ENCODE peak calls at places on chromosomes 13 and 19, in four cellular contexts. L is aorta; W is CD4-positive, alpha-beta T cell; Y is HCT116. M is an unnamed sample.

GRCh38 chr19:40266111-40266510 is 19.0 kb downstream of the AKT2 start:
- DNase-seq in W (no peak), Y (no peak), L (no peak), M (no peak)

GRCh38 chr19:442085-442484 is 18.7 kb downstream of the SHC2 start:
- DNase-seq in L (no peak), W (no peak), Y (no peak), M (no peak)

GRCh38 chr13:98992355-98992754 is 14.5 kb upstream of the DOCK9 start:
- DNase-seq in Y (no peak), L (no peak), W (no peak), M (no peak)

GRCh38 chr13:77697208-77698103 is at the start of gene SLAIN1:
- DNase-seq in W (peak; percentile 82), L (peak; percentile 86), Y (no peak), M (no peak)

GRCh38 chr19:5850743-5851293 is 431 bp downstream of the FUT3 start:
- DNase-seq in L (peak; percentile 60), Y (no peak), W (no peak), M (no peak)

GRCh38 chr13:90362718-90363117 is 984.8 kb upstream of the MIR17HG start:
- DNase-seq in L (no peak), W (no peak), Y (no peak), M (no peak)

GRCh38 chr13:36531746-36532486 is 99.6 kb downstream of the CCNA1 start:
- DNase-seq in L (no peak), W (no peak), Y (no peak), M (no peak)

GRCh38 chr19:28578208-28578607 is 634.7 kb downstream of the UQCRFS1 start:
- DNase-seq in W (no peak), Y (no peak), L (no peak), M (no peak)

GRCh38 chr13:25971499-25972145 is 80.2 kb downstream of the SHISA2 start:
- DNase-seq in W (peak; percentile 41), L (no peak), Y (no peak), M (no peak)

GRCh38 chr13:113150545-113151365 is 7.7 kb upstream of the PROZ start:
- DNase-seq in W (no peak), L (no peak), Y (no peak), M (no peak)

GRCh38 chr19:6802336-6803035 is 30.0 kb downstream of the VAV1 start:
- DNase-seq in W (peak; percentile 55), L (peak; percentile 79), Y (peak; percentile 19), M (no peak)

GRCh38 chr19:44341794-44342193 is 14.7 kb downstream of the ZNF112 start:
- DNase-seq in Y (no peak), L (no peak), W (no peak), M (no peak)

GRCh38 chr13:99967498-99967883 is 4.1 kb downstream of the ZIC5 start:
- DNase-seq in W (no peak), Y (no peak), L (no peak), M (no peak)

DNA sequence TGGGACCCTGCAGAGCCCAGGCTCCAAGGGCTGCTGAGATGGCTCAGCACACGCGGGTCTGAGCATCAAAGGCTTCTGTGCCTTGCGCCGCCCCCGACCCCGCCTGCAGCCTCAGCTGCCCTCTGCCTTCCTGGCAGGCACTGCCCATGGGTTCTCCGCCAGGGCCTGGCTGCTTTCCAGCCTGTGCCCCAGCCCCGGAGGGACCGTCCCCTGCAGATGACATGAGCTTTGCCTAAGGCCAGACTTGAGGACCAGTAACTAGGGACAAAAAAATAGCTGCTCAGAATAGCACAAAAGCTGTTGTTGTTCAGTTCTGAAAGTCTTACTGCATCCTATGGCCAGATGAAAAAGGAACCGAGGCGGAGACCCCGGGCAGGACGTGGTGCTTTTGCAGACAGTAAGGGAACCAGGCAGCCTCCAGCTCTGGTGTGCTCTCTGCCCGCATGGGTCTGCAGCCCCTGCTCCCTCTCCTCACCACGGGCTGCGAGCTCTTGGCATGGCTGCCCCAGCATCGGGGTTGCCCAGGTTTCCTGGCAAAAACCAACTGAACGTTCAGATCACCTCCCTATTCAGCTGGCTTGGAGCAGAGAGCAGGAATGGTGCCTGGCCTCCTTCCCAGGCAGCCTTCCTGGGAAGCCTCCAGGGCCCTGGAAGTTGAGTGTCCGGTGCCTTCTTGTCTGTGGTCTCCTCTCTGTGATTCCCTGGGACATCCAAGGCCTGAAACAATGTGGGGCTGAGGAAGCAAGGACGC is 12.5 kb upstream of the CFAP97D2 start:
- DNase-seq in W (no peak), L (peak; percentile 82), Y (no peak), M (no peak)
- H3K27ac ChIP-seq in W (no peak overlapping the region), L (no peak overlapping the region), Y (no peak overlapping the region), M (no peak overlapping the region)

DNA sequence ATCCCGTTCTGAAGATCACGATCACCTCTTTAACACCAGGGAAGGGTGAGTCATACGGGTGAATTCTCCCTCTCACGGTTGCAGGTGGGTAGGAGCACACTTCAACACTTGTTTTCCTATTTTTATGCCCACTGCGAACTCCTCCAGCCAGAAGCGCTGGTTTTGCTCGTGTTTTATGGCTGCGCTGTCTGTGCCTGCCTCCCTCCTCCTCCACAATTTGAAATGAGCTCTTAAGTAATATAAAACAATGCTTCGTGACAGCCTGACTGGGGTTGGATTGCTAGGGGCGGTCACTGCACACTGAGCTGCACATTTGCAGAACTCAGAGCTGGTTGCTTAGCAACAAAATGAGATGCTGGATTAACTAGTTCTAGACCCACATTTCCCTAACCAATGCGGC is 12.9 kb downstream of the CCDC70 start:
- DNase-seq in L (no peak), Y (no peak), W (no peak), M (no peak)
- H3K27ac ChIP-seq in L (no peak overlapping the region), Y (no peak overlapping the region), W (no peak overlapping the region), M (no peak overlapping the region)

DNA sequence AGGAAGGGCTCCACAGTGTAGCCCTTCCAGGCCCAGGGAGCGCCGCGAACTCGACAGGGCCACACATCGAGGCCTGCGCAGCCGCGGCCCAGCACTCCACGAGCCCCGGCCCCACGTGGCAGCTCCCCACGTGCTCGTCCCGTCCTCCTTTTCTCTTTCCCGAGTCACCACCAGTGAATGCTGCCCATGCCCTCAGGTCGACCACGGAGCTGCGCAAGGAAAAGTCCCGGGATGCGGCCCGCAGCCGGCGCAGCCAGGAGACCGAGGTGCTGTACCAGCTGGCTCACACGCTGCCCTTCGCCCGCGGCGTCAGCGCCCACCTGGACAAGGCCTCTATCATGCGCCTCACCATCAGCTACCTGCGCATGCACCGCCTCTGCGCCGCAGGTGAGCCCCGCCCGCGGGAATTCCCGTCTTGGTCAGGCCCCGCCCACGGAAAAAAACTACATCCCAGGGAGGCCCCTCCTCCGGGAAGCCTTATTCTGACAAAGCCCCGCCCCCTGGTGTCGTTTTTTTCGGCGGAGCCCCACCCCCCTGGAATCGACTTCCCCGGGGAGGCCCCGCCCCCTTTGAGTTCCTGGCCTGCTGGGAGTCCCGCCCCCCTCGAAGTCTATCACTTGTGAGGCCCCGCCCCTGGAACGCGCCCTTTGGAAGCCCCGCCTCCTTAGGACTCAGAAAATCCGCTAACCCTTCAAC is 7.0 kb downstream of the HIF3A start:
- DNase-seq in W (no peak), L (peak; percentile 50), Y (peak; percentile 92), M (no peak)
- H3K27ac ChIP-seq in W (no peak overlapping the region), L (no peak overlapping the region), Y (peak overlapping the region; percentile 92), M (no peak overlapping the region)

GRCh38 chr13:92260363-92260762 is 861.9 kb downstream of the GPC5 start:
- DNase-seq in Y (no peak), W (no peak), L (no peak), M (no peak)
- H3K27ac ChIP-seq in Y (no peak overlapping the region), W (no peak overlapping the region), L (no peak overlapping the region), M (no peak overlapping the region)

DNA sequence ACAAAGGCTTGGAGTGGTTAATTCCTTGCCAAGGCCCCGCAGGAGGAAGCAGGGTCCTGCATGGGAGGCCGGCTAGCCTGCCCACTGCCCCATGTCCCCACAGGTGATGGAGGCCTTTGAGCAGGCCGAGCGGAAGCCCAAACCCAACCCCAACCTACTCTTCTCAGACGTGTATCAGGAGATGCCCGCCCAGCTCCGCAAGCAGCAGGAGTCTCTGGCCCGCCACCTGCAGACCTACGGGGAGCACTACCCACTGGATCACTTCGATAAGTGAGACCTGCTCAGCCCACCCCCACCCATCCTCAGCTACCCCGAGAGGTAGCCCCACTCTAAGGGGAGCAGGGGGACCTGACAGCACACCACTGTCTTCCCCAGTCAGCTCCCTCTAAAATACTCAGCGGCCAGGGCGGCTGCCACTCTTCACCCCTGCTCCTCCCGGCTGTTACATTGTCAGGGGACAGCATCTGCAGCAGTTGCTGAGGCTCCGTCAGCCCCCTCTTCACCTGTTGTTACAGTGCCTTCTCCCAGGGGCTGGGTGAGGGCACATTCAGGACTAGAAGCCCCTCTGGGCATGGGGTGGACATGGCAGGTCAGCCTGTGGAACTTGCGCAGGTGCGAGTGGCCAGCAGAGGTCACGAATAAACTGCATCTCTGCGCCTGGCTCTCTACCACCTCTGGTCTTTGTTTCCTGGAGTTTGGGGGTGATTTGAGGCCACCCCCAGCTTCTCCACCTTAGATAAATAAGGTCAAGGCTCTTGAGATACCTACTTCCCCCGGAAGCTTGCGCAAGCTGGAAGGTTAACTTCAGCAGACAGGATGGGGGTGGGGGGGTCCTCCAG is 2.6 kb downstream of the B3GNT8 start:
- DNase-seq in W (no peak), L (no peak), Y (no peak), M (no peak)
- H3K27ac ChIP-seq in W (no peak overlapping the region), L (no peak overlapping the region), Y (no peak overlapping the region), M (no peak overlapping the region)

GRCh38 chr13:40651866-40652587 is 14.4 kb downstream of the FOXO1 start:
- DNase-seq in Y (no peak), L (no peak), W (no peak), M (no peak)

GRCh38 chr13:40652588-40652940 is 13.9 kb downstream of the FOXO1 start:
- DNase-seq in W (no peak), Y (no peak), L (no peak), M (no peak)

GRCh38 chr13:40648040-40648439 is 18.4 kb downstream of the FOXO1 start:
- DNase-seq in W (no peak), L (no peak), Y (no peak), M (no peak)

GRCh38 chr13:40644838-40645620 is 21.4 kb downstream of the FOXO1 start:
- DNase-seq in Y (no peak), W (no peak), L (no peak), M (peak; percentile 57)

DNA sequence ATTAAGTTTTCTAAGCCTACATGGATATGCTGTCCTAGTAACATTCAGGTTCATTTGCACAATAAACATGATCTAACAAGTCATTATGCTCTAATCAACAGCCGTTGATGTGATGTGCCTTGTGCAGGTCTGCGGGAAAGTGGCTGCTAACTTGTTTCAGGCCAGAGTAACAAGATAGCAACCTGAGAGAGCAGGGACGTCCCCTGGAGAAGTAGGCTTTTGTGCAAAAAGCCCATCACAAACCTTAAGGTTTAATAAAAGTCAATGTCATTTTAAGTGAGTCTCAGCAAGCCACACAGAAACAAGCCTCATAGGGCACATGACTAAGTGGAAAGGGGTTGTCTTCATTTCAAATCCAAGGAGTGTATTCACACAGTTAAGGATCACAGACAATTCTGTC is 17.6 kb downstream of the FOXO1 start:
- DNase-seq in L (no peak), Y (no peak), W (no peak), M (no peak)
- H3K27ac ChIP-seq in L (no peak overlapping the region), Y (no peak overlapping the region), W (no peak overlapping the region), M (peak overlapping the region; percentile 2)

GRCh38 chr19:46788101-46788967 is at the start of gene SLC1A5:
- DNase-seq in W (peak; percentile 95), Y (peak; percentile 94), L (peak; percentile 98), M (peak; percentile 69)
- H3K27ac ChIP-seq in W (peak within 1 kb of the TSS; percentile 72), Y (peak within 1 kb of the TSS; percentile 91), L (no peak within 1 kb of the TSS), M (peak within 1 kb of the TSS; percentile 99)

GRCh38 chr19:47274891-47275865 is 493 bp downstream of the INAFM1 start:
- DNase-seq in W (no peak), L (peak; percentile 71), Y (no peak), M (no peak)
- H3K27ac ChIP-seq in W (peak overlapping the region; percentile 41), L (no peak overlapping the region), Y (peak overlapping the region; percentile 57), M (no peak overlapping the region)

M was measured in epithelial cell of prostate.